ENCODE peak calls at places on chromosomes 4 and X, in ten cellular contexts. One of them, this sample, is unnamed.

GRCh38 chr4:154009191-154009590 is 220.3 kb upstream of the SFRP2 start:
- DNase-seq in nephron progenitor cell: no peak
- DNase-seq in cardiac fibroblast: peak; percentile 73
- DNase-seq in AG09309: no peak
- DNase-seq in GM13976: no peak
- DNase-seq in Calu3: no peak
- DNase-seq in GM10248: no peak
- DNase-seq in spleen: no peak
- DNase-seq in uterus: no peak
- DNase-seq in neural crest cell: no peak
- DNase-seq in this sample: no peak

GRCh38 chr4:127604949-127605709 is 27.6 kb upstream of the INTU start:
- DNase-seq in nephron progenitor cell: no peak
- DNase-seq in cardiac fibroblast: peak; percentile 73
- DNase-seq in AG09309: no peak
- DNase-seq in GM13976: peak; percentile 32
- DNase-seq in Calu3: no peak
- DNase-seq in GM10248: no peak
- DNase-seq in spleen: no peak
- DNase-seq in uterus: no peak
- DNase-seq in neural crest cell: no peak
- DNase-seq in this sample: no peak

GRCh38 chrX:55480390-55481062 is 9.1 kb downstream of the USP51 start:
- DNase-seq in nephron progenitor cell: no peak
- DNase-seq in cardiac fibroblast: no peak
- DNase-seq in AG09309: no peak
- DNase-seq in GM13976: no peak
- DNase-seq in Calu3: no peak
- DNase-seq in GM10248: no peak
- DNase-seq in spleen: no peak
- DNase-seq in uterus: no peak
- DNase-seq in neural crest cell: no peak
- DNase-seq in this sample: no peak

GRCh38 chr4:4673070-4673469 is 131.2 kb upstream of the STX18 start:
- DNase-seq in nephron progenitor cell: peak; percentile 88
- DNase-seq in cardiac fibroblast: peak; percentile 35
- DNase-seq in AG09309: no peak
- DNase-seq in GM13976: no peak
- DNase-seq in Calu3: no peak
- DNase-seq in GM10248: no peak
- DNase-seq in spleen: no peak
- DNase-seq in uterus: no peak
- DNase-seq in neural crest cell: peak; percentile 31
- DNase-seq in this sample: no peak

GRCh38 chr4:47526281-47526680 is 41.2 kb downstream of the ATP10D start:
- DNase-seq in nephron progenitor cell: no peak
- DNase-seq in cardiac fibroblast: peak; percentile 41
- DNase-seq in AG09309: no peak
- DNase-seq in GM13976: no peak
- DNase-seq in Calu3: no peak
- DNase-seq in GM10248: no peak
- DNase-seq in spleen: no peak
- DNase-seq in uterus: no peak
- DNase-seq in neural crest cell: no peak
- DNase-seq in this sample: no peak

GRCh38 chrX:25523574-25523973 is 507.8 kb upstream of the ARX start:
- DNase-seq in nephron progenitor cell: peak; percentile 36
- DNase-seq in cardiac fibroblast: peak; percentile 68
- DNase-seq in AG09309: no peak
- DNase-seq in GM13976: peak; percentile 27
- DNase-seq in Calu3: peak; percentile 41
- DNase-seq in GM10248: peak; percentile 9
- DNase-seq in spleen: no peak
- DNase-seq in uterus: no peak
- DNase-seq in neural crest cell: peak; percentile 15
- DNase-seq in this sample: peak; percentile 5

GRCh38 chrX:9429767-9430166 is 35.1 kb upstream of the TBL1X start:
- DNase-seq in nephron progenitor cell: no peak
- DNase-seq in cardiac fibroblast: no peak
- DNase-seq in AG09309: no peak
- DNase-seq in GM13976: no peak
- DNase-seq in Calu3: no peak
- DNase-seq in GM10248: no peak
- DNase-seq in spleen: no peak
- DNase-seq in uterus: no peak
- DNase-seq in neural crest cell: no peak
- DNase-seq in this sample: no peak

GRCh38 chr4:71545168-71545567 is 206.3 kb downstream of the SLC4A4 start:
- DNase-seq in nephron progenitor cell: no peak
- DNase-seq in cardiac fibroblast: peak; percentile 59
- DNase-seq in AG09309: peak; percentile 85
- DNase-seq in GM13976: no peak
- DNase-seq in Calu3: no peak
- DNase-seq in GM10248: no peak
- DNase-seq in spleen: no peak
- DNase-seq in uterus: no peak
- DNase-seq in neural crest cell: no peak
- DNase-seq in this sample: no peak

DNA sequence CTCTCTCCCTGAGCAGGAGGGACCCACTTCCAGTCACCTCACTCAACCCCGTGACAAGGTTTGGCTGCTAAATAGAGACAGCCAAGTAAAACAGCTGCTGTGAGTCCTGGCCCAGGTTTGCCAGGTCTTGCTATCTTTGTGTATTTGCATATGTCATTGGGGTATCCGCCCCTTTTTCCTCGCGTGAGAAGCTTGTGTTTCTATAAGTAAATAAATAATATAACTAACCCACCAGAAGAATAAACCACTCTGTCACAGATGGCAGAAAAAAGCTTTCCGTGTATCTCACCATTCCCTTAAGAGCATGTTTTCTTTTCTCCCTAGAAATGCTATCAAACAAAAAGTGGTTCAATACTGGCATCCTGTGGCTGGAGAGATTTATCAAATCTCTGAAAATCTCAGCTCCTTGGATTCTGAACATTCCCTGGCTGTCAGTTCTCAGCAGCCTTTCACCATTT is 66.8 kb downstream of the SLC7A11 start:
- DNase-seq in nephron progenitor cell: no peak
- DNase-seq in cardiac fibroblast: peak; percentile 49
- DNase-seq in AG09309: no peak
- DNase-seq in GM13976: no peak
- DNase-seq in Calu3: no peak
- DNase-seq in GM10248: no peak
- DNase-seq in spleen: no peak
- DNase-seq in uterus: no peak
- DNase-seq in neural crest cell: no peak
- DNase-seq in this sample: no peak
- TF ChIP-seq CTCF in nephron progenitor cell: no peak
- TF ChIP-seq CTCF in cardiac fibroblast: no peak
- TF ChIP-seq CTCF in AG09309: no peak
- TF ChIP-seq CTCF in GM13976: no peak
- TF ChIP-seq CTCF in Calu3: no peak
- TF ChIP-seq CTCF in GM10248: no peak
- TF ChIP-seq CTCF in spleen: no peak
- TF ChIP-seq CTCF in uterus: no peak
- TF ChIP-seq CTCF in neural crest cell: no peak
- TF ChIP-seq CTCF in this sample: no peak

GRCh38 chr4:121221608-121222007 is 57.5 kb upstream of the TNIP3 start:
- DNase-seq in nephron progenitor cell: no peak
- DNase-seq in cardiac fibroblast: no peak
- DNase-seq in AG09309: no peak
- DNase-seq in GM13976: no peak
- DNase-seq in Calu3: no peak
- DNase-seq in GM10248: no peak
- DNase-seq in spleen: no peak
- DNase-seq in uterus: no peak
- DNase-seq in neural crest cell: no peak
- DNase-seq in this sample: no peak

GRCh38 chr4:121229993-121230392 is 65.9 kb upstream of the TNIP3 start:
- DNase-seq in nephron progenitor cell: no peak
- DNase-seq in cardiac fibroblast: no peak
- DNase-seq in AG09309: no peak
- DNase-seq in GM13976: no peak
- DNase-seq in Calu3: no peak
- DNase-seq in GM10248: no peak
- DNase-seq in spleen: no peak
- DNase-seq in uterus: no peak
- DNase-seq in neural crest cell: no peak
- DNase-seq in this sample: no peak

GRCh38 chr4:121228851-121229250 is 64.7 kb upstream of the TNIP3 start:
- DNase-seq in nephron progenitor cell: no peak
- DNase-seq in cardiac fibroblast: no peak
- DNase-seq in AG09309: no peak
- DNase-seq in GM13976: no peak
- DNase-seq in Calu3: no peak
- DNase-seq in GM10248: no peak
- DNase-seq in spleen: no peak
- DNase-seq in uterus: no peak
- DNase-seq in neural crest cell: no peak
- DNase-seq in this sample: no peak

GRCh38 chr4:121226362-121226761 is 62.2 kb upstream of the TNIP3 start:
- DNase-seq in nephron progenitor cell: no peak
- DNase-seq in cardiac fibroblast: no peak
- DNase-seq in AG09309: no peak
- DNase-seq in GM13976: no peak
- DNase-seq in Calu3: no peak
- DNase-seq in GM10248: no peak
- DNase-seq in spleen: no peak
- DNase-seq in uterus: no peak
- DNase-seq in neural crest cell: no peak
- DNase-seq in this sample: no peak

GRCh38 chr4:121227254-121227867 is 63.2 kb upstream of the TNIP3 start:
- DNase-seq in nephron progenitor cell: no peak
- DNase-seq in cardiac fibroblast: no peak
- DNase-seq in AG09309: no peak
- DNase-seq in GM13976: peak; percentile 20
- DNase-seq in Calu3: no peak
- DNase-seq in GM10248: peak; percentile 23
- DNase-seq in spleen: no peak
- DNase-seq in uterus: no peak
- DNase-seq in neural crest cell: no peak
- DNase-seq in this sample: peak; percentile 23
- TF ChIP-seq CTCF in nephron progenitor cell: no peak
- TF ChIP-seq CTCF in cardiac fibroblast: no peak
- TF ChIP-seq CTCF in AG09309: no peak
- TF ChIP-seq CTCF in GM13976: no peak
- TF ChIP-seq CTCF in Calu3: no peak
- TF ChIP-seq CTCF in GM10248: no peak
- TF ChIP-seq CTCF in spleen: no peak
- TF ChIP-seq CTCF in uterus: no peak
- TF ChIP-seq CTCF in neural crest cell: no peak
- TF ChIP-seq CTCF in this sample: no peak

GRCh38 chr4:1712216-1713002 is at the start of gene SLBP:
- DNase-seq in nephron progenitor cell: peak; percentile 91
- DNase-seq in cardiac fibroblast: peak; percentile 91
- DNase-seq in AG09309: peak; percentile 58
- DNase-seq in GM13976: peak; percentile 98
- DNase-seq in Calu3: peak; percentile 96
- DNase-seq in GM10248: peak; percentile 98
- DNase-seq in spleen: peak; percentile 100
- DNase-seq in uterus: peak; percentile 95
- DNase-seq in neural crest cell: peak; percentile 85
- DNase-seq in this sample: peak; percentile 98

GRCh38 chr4:1713003-1713397 is 881 bp upstream of the SLBP start:
- DNase-seq in nephron progenitor cell: no peak
- DNase-seq in cardiac fibroblast: no peak
- DNase-seq in AG09309: no peak
- DNase-seq in GM13976: no peak
- DNase-seq in Calu3: peak; percentile 47
- DNase-seq in GM10248: no peak
- DNase-seq in spleen: no peak
- DNase-seq in uterus: no peak
- DNase-seq in neural crest cell: no peak
- DNase-seq in this sample: no peak

GRCh38 chr4:1715002-1715761 is 3.1 kb upstream of the SLBP start:
- DNase-seq in nephron progenitor cell: peak; percentile 27
- DNase-seq in cardiac fibroblast: no peak
- DNase-seq in AG09309: no peak
- DNase-seq in GM13976: peak; percentile 53
- DNase-seq in Calu3: no peak
- DNase-seq in GM10248: no peak
- DNase-seq in spleen: peak; percentile 88
- DNase-seq in uterus: no peak
- DNase-seq in neural crest cell: no peak
- DNase-seq in this sample: peak; percentile 58

GRCh38 chr4:1716065-1716945 is 4.2 kb upstream of the SLBP start:
- DNase-seq in nephron progenitor cell: no peak
- DNase-seq in cardiac fibroblast: no peak
- DNase-seq in AG09309: no peak
- DNase-seq in GM13976: no peak
- DNase-seq in Calu3: no peak
- DNase-seq in GM10248: no peak
- DNase-seq in spleen: peak; percentile 77
- DNase-seq in uterus: no peak
- DNase-seq in neural crest cell: no peak
- DNase-seq in this sample: no peak

DNA sequence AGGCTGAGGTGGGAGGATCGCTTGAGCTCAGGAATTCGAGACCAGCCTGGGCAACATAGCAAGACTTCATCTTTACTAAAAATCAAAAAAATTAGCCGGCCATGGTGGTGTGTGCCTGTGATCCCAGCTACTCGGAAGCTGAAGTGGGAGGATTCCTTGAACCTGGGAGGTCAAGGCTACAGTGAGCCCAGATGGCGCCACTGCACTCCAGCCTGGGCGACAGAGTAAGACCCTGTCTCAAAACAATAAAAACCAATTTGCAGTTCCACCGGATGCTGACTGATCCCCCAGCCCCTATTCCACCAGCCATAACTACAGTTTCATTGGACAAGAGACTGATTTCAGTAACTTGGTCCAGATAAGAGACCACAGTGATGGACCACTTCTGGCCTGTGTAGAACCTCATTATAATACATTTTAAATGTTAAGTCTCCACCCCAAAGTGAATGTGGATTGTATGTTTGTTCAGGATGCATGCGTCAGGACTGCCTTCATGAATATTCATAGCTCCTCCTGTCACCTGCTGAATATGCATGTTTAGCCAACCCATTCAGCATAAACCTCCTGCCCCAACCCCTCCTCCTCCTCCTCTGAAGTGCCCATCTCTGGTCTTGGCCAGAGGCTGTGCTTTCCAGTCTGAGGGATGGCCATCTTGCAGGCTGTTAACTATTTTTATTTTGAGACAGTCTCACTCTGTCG is 2.3 kb upstream of the SLBP start:
- DNase-seq in nephron progenitor cell: no peak
- DNase-seq in cardiac fibroblast: peak; percentile 17
- DNase-seq in AG09309: no peak
- DNase-seq in GM13976: no peak
- DNase-seq in Calu3: no peak
- DNase-seq in GM10248: no peak
- DNase-seq in spleen: peak; percentile 38
- DNase-seq in uterus: no peak
- DNase-seq in neural crest cell: no peak
- DNase-seq in this sample: no peak
- TF ChIP-seq CTCF in nephron progenitor cell: no peak
- TF ChIP-seq CTCF in cardiac fibroblast: no peak
- TF ChIP-seq CTCF in AG09309: no peak
- TF ChIP-seq CTCF in GM13976: no peak
- TF ChIP-seq CTCF in Calu3: no peak
- TF ChIP-seq CTCF in GM10248: no peak
- TF ChIP-seq CTCF in spleen: no peak
- TF ChIP-seq CTCF in uterus: no peak
- TF ChIP-seq CTCF in neural crest cell: no peak
- TF ChIP-seq CTCF in this sample: no peak

GRCh38 chrX:138710866-138711331 is 618 bp downstream of the FGF13 start:
- DNase-seq in nephron progenitor cell: peak; percentile 56
- DNase-seq in cardiac fibroblast: no peak
- DNase-seq in AG09309: no peak
- DNase-seq in GM13976: peak; percentile 4
- DNase-seq in Calu3: no peak
- DNase-seq in GM10248: no peak
- DNase-seq in spleen: peak; percentile 75
- DNase-seq in uterus: peak; percentile 16
- DNase-seq in neural crest cell: peak; percentile 22
- DNase-seq in this sample: no peak

GRCh38 chrX:138710311-138710791 is 1.2 kb downstream of the FGF13 start:
- DNase-seq in nephron progenitor cell: peak; percentile 12
- DNase-seq in cardiac fibroblast: no peak
- DNase-seq in AG09309: no peak
- DNase-seq in GM13976: no peak
- DNase-seq in Calu3: no peak
- DNase-seq in GM10248: no peak
- DNase-seq in spleen: peak; percentile 74
- DNase-seq in uterus: no peak
- DNase-seq in neural crest cell: peak; percentile 3
- DNase-seq in this sample: no peak

GRCh38 chrX:138708268-138708667 is 3.2 kb downstream of the FGF13 start:
- DNase-seq in nephron progenitor cell: no peak
- DNase-seq in cardiac fibroblast: no peak
- DNase-seq in AG09309: no peak
- DNase-seq in GM13976: no peak
- DNase-seq in Calu3: no peak
- DNase-seq in GM10248: no peak
- DNase-seq in spleen: no peak
- DNase-seq in uterus: no peak
- DNase-seq in neural crest cell: no peak
- DNase-seq in this sample: no peak

GRCh38 chrX:138709886-138710285 is 1.6 kb downstream of the FGF13 start:
- DNase-seq in nephron progenitor cell: peak; percentile 10
- DNase-seq in cardiac fibroblast: no peak
- DNase-seq in AG09309: no peak
- DNase-seq in GM13976: no peak
- DNase-seq in Calu3: no peak
- DNase-seq in GM10248: no peak
- DNase-seq in spleen: no peak
- DNase-seq in uterus: no peak
- DNase-seq in neural crest cell: no peak
- DNase-seq in this sample: no peak

DNA sequence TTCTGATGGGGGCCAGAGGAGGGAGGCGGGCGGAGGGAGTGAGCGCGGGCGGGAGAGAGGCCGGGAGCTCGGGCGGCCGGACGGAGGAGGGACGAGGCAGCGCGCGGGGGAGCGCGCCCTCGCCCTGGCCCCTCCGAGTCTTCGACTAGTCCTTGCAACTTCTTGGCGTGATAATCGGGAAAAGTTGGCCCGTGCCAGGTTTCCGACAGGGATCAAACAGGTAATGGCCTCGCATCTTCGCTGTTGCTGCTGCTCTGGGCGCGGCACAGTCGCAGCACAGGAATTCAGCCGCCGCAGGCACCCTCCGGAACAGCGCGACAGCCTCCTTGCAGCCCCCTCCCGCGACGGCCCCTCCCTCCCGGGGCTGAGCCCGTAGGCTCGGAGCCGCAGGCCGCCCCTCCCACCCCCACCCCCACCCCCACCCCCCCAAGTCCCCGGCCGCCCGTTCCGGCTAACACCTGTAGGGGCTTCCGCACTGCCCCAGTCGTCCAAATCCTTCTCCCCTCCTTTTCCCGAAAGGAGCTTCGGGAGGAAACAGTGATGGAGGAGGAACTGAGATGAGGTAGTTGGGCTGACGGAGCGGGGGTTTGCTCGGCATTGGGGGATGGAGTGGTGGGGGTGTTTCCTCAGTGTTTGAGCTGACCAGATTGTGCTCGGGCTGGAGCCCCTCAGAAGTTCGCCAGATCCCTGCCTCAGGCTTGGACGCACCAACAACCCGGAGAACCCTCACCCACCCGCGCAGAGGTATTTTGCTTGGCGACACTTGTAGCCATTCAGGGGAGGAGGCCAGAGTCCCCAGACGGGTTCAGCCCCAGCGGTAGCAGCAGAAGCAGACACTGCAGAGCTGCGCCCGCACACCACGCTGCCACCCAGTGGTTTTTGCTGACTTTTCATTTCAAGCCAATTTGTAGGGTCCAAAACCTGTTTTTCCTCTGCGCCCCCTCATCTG is at the start of gene FGF13:
- DNase-seq in nephron progenitor cell: peak; percentile 66
- DNase-seq in cardiac fibroblast: no peak
- DNase-seq in AG09309: no peak
- DNase-seq in GM13976: peak; percentile 29
- DNase-seq in Calu3: no peak
- DNase-seq in GM10248: no peak
- DNase-seq in spleen: peak; percentile 78
- DNase-seq in uterus: peak; percentile 40
- DNase-seq in neural crest cell: peak; percentile 50
- DNase-seq in this sample: peak; percentile 13
- TF ChIP-seq CTCF in nephron progenitor cell: peak; percentile 14
- TF ChIP-seq CTCF in cardiac fibroblast: no peak
- TF ChIP-seq CTCF in AG09309: no peak
- TF ChIP-seq CTCF in GM13976: no peak
- TF ChIP-seq CTCF in Calu3: no peak
- TF ChIP-seq CTCF in GM10248: peak; percentile 5
- TF ChIP-seq CTCF in spleen: no peak
- TF ChIP-seq CTCF in uterus: peak; percentile 5
- TF ChIP-seq CTCF in neural crest cell: peak; percentile 63
- TF ChIP-seq CTCF in this sample: no peak

This sample was measured in GM20000.